ENCODE peak calls at places on chromosomes 11 and 22, in five cellular contexts. P, D, T, I and J are unnamed samples.

GRCh38 chr11:65503923-65504670 is 5.3 kb downstream of the MALAT1 start:
- DNase-seq in I (no peak), P (no peak), D (no peak), T (no peak), J (peak)

GRCh38 chr11:103234974-103235373 is 125.7 kb downstream of the DYNC2H1 start:
- DNase-seq in P (peak), D (no peak), I (no peak), T (no peak), J (no peak)

GRCh38 chr11:64624869-64625481 is 34.0 kb downstream of the SLC22A12 start:
- DNase-seq in P (no peak), D (no peak), I (peak), T (no peak), J (no peak)

GRCh38 chr22:44292007-44292370 is 20.8 kb downstream of the SHISAL1 start:
- DNase-seq in D (no peak), I (no peak), P (no peak), T (peak), J (no peak)

GRCh38 chr22:38941488-38941987 is 15.9 kb upstream of the APOBEC3A start:
- DNase-seq in T (no peak), P (no peak), D (peak), I (peak), J (no peak)

GRCh38 chr11:17719940-17720795 is 797 bp downstream of the MYOD1 start:
- DNase-seq in P (no peak), T (peak), I (no peak), D (no peak), J (no peak)

GRCh38 chr22:40728731-40729189 is 49.5 kb downstream of the MCHR1 start:
- DNase-seq in D (no peak), T (no peak), P (no peak), I (no peak), J (no peak)

GRCh38 chr11:73218830-73219215 is 742 bp downstream of the P2RY2 start:
- DNase-seq in T (no peak), P (no peak), I (peak), D (no peak), J (no peak)

GRCh38 chr11:106241601-106242257 is 164.3 kb downstream of the AASDHPPT start:
- DNase-seq in I (no peak), D (no peak), P (no peak), T (no peak), J (no peak)

GRCh38 chr11:72754149-72754543 is 1.9 kb upstream of the ARAP1 start:
- DNase-seq in P (no peak), D (no peak), T (no peak), I (no peak), J (no peak)